ENCODE peak calls at places on chromosomes 1 and 21, in nine cellular contexts. D is transverse colon; U is activated CD8-positive, alpha-beta T cell treated with anti-CD3 and anti-CD28 coated beads for 36 hours; B is HFFc6; K is RWPE1; R is sigmoid colon; X is lower leg skin; M is heart left ventricle; N is endothelial cell. E is an unnamed sample.

GRCh38 chr1:90876098-90876497 is 145.7 kb downstream of the ZNF644 start:
- DNase-seq in D (no peak), U (no peak), B (no peak), K (no peak), R (no peak), X (no peak), M (no peak), N (no peak), E (no peak)

GRCh38 chr1:161020573-161021167 is at the start of gene F11R:
- DNase-seq in D (peak), U (peak), B (no peak), K (peak), R (no peak), X (peak), M (peak), N (peak), E (peak)

GRCh38 chr1:109509176-109510134 is at the start of gene AMIGO1:
- DNase-seq in D (peak), U (peak), B (no peak), K (peak), R (peak), X (no peak), M (peak), N (peak), E (peak)

GRCh38 chr1:212760126-212760823 is 31.3 kb downstream of the NSL1 start:
- DNase-seq in D (peak), U (peak), B (no peak), K (no peak), R (no peak), X (no peak), M (no peak), N (peak), E (no peak)

GRCh38 chr1:197683895-197684553 is 91.3 kb downstream of the DENND1B start:
- DNase-seq in D (no peak), U (no peak), B (no peak), K (peak), R (no peak), X (no peak), M (no peak), N (no peak), E (no peak)

GRCh38 chr21:15441999-15442398 is 287.8 kb upstream of the USP25 start:
- DNase-seq in D (no peak), U (no peak), B (no peak), K (no peak), R (no peak), X (no peak), M (no peak), N (no peak), E (no peak)

GRCh38 chr21:38505654-38506523 is 7.6 kb upstream of the ERG start:
- DNase-seq in D (no peak), U (peak), B (peak), K (peak), R (no peak), X (peak), M (no peak), N (peak), E (no peak)

GRCh38 chr21:25925936-25926335 is 191.2 kb downstream of the GABPA start:
- DNase-seq in D (no peak), U (no peak), B (no peak), K (no peak), R (no peak), X (no peak), M (peak), N (peak), E (no peak)

GRCh38 chr1:229254910-229255541 is 15.9 kb upstream of the RAB4A start:
- DNase-seq in D (no peak), U (peak), B (no peak), K (no peak), R (no peak), X (no peak), M (no peak), N (no peak), E (no peak)

GRCh38 chr1:196685506-196685905 is 33.7 kb downstream of the CFH start:
- DNase-seq in D (no peak), U (no peak), B (no peak), K (no peak), R (no peak), X (no peak), M (no peak), N (no peak), E (no peak)

GRCh38 chr1:225871374-225872074 is 10.7 kb downstream of the TMEM63A start:
- DNase-seq in D (no peak), U (no peak), B (no peak), K (no peak), R (no peak), X (no peak), M (no peak), N (no peak), E (no peak)

GRCh38 chr1:203720253-203720652 is 44.7 kb upstream of the LAX1 start:
- DNase-seq in D (no peak), U (no peak), B (no peak), K (no peak), R (no peak), X (no peak), M (no peak), N (no peak), E (no peak)

GRCh38 chr1:4825841-4826450 is 171.5 kb downstream of the AJAP1 start:
- DNase-seq in D (no peak), U (peak), B (no peak), K (peak), R (no peak), X (no peak), M (no peak), N (peak), E (peak)

GRCh38 chr1:43974443-43975248 is at the start of gene ATP6V0B:
- DNase-seq in D (peak), U (peak), B (peak), K (peak), R (peak), X (peak), M (peak), N (peak), E (peak)

GRCh38 chr1:6357243-6357929 is 36.2 kb downstream of the ACOT7 start:
- DNase-seq in D (peak), U (no peak), B (no peak), K (no peak), R (no peak), X (no peak), M (peak), N (no peak), E (no peak)

GRCh38 chr21:43739648-43740435 is 20.9 kb downstream of the PDXK start:
- DNase-seq in D (no peak), U (no peak), B (no peak), K (peak), R (no peak), X (no peak), M (no peak), N (no peak), E (no peak)

GRCh38 chr1:236338096-236338495 is 56.0 kb upstream of the EDARADD start:
- DNase-seq in D (no peak), U (no peak), B (peak), K (peak), R (no peak), X (no peak), M (no peak), N (no peak), E (no peak)

GRCh38 chr1:44810101-44810761 is 1.9 kb downstream of the BTBD19 start:
- DNase-seq in D (peak), U (peak), B (no peak), K (no peak), R (peak), X (peak), M (peak), N (no peak), E (peak)

GRCh38 chr1:207858806-207859205 is 52.1 kb downstream of the CD34 start:
- DNase-seq in D (no peak), U (no peak), B (no peak), K (no peak), R (no peak), X (no peak), M (no peak), N (no peak), E (no peak)

GRCh38 chr21:16608209-16608830 is 878.5 kb downstream of the USP25 start:
- DNase-seq in D (no peak), U (no peak), B (peak), K (peak), R (no peak), X (no peak), M (no peak), N (no peak), E (no peak)

GRCh38 chr1:179995576-179995975 is 41.0 kb downstream of the CEP350 start:
- DNase-seq in D (no peak), U (no peak), B (no peak), K (no peak), R (no peak), X (no peak), M (no peak), N (no peak), E (no peak)

GRCh38 chr1:194076646-194077045 is 890.2 kb upstream of the B3GALT2 start:
- DNase-seq in D (no peak), U (no peak), B (no peak), K (no peak), R (no peak), X (no peak), M (no peak), N (no peak), E (no peak)

GRCh38 chr1:228906461-228906860 is 171.2 kb downstream of the RHOU start:
- DNase-seq in D (no peak), U (no peak), B (no peak), K (no peak), R (no peak), X (no peak), M (no peak), N (no peak), E (no peak)

GRCh38 chr1:107326823-107327445 is 186.1 kb downstream of the NTNG1 start:
- DNase-seq in D (no peak), U (no peak), B (no peak), K (no peak), R (no peak), X (no peak), M (no peak), N (no peak), E (no peak)

GRCh38 chr1:164605254-164606091 is 46.5 kb downstream of the PBX1 start:
- DNase-seq in D (no peak), U (no peak), B (no peak), K (no peak), R (no peak), X (no peak), M (no peak), N (no peak), E (no peak)

GRCh38 chr1:217717959-217718358 is 86.8 kb downstream of the SPATA17 start:
- DNase-seq in D (no peak), U (no peak), B (no peak), K (no peak), R (no peak), X (no peak), M (no peak), N (no peak), E (no peak)

GRCh38 chr1:217721692-217722091 is 90.5 kb downstream of the SPATA17 start:
- DNase-seq in D (no peak), U (no peak), B (no peak), K (no peak), R (no peak), X (no peak), M (no peak), N (no peak), E (no peak)

GRCh38 chr1:217713223-217713622 is 82.1 kb downstream of the SPATA17 start:
- DNase-seq in D (no peak), U (no peak), B (no peak), K (peak), R (no peak), X (no peak), M (no peak), N (no peak), E (no peak)

GRCh38 chr1:217718873-217719272 is 87.7 kb downstream of the SPATA17 start:
- DNase-seq in D (no peak), U (no peak), B (no peak), K (no peak), R (no peak), X (no peak), M (no peak), N (no peak), E (no peak)
- TF ChIP-seq CTCF in D (no peak), U (no peak), B (no peak), K (no peak), R (no peak), X (no peak), M (no peak), N (peak), E (no peak)

GRCh38 chr1:221855156-221855555 is 113.3 kb upstream of the DUSP10 start:
- DNase-seq in D (no peak), U (no peak), B (no peak), K (no peak), R (no peak), X (no peak), M (no peak), N (no peak), E (no peak)

GRCh38 chr1:221851341-221851740 is 109.5 kb upstream of the DUSP10 start:
- DNase-seq in D (no peak), U (no peak), B (no peak), K (no peak), R (no peak), X (no peak), M (no peak), N (no peak), E (no peak)

GRCh38 chr1:221858758-221859157 is 116.9 kb upstream of the DUSP10 start:
- DNase-seq in D (no peak), U (no peak), B (peak), K (peak), R (no peak), X (peak), M (no peak), N (no peak), E (no peak)

GRCh38 chr1:221850788-221851187 is 108.9 kb upstream of the DUSP10 start:
- DNase-seq in D (no peak), U (no peak), B (no peak), K (no peak), R (no peak), X (no peak), M (no peak), N (no peak), E (no peak)

DNA sequence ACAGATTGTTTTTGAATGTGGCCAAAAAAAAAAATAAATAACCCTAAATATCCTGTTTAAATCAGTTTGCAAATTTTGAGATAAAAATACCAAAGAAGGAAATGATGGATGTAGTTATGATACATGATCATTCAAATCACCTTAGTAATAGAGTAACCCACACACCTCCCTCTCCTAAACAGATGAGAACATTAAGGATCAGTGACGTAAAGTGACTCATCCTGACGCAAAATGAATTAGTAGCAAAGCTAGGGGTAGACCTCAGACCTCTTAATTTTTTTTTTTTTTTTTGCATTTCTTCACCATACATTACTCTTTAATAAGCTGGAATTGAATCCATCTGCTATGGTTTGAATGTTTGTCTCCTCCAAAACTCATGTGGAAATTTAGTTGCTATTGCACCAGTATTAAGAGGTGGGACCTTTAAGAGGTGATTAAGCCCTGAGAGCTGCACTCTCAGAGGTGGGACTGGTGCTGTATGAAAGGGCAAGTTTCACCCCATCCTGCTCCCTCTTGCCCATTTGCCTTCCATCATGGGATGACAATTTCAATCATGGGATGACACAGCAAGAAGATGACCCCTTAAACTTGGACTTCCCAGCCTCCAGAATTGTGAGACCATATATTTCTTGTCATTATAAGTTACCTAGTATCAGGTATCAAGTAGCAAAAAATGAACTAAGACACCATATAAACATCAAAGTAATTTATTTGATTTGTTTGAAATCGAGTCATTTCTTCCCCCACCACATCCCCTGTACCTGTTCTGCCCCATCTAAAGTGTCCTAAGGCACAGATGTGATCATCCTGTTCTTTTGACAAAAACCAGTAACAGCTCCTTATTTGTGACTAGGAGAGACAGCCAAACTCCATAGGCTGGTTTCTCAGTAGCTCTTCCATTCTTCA is 114.6 kb upstream of the DUSP10 start:
- DNase-seq in D (no peak), U (no peak), B (peak), K (peak), R (no peak), X (no peak), M (no peak), N (no peak), E (no peak)
- TF ChIP-seq CTCF in D (no peak), U (no peak), B (peak), K (no peak), R (no peak), X (no peak), M (no peak), N (peak), E (no peak)

DNA sequence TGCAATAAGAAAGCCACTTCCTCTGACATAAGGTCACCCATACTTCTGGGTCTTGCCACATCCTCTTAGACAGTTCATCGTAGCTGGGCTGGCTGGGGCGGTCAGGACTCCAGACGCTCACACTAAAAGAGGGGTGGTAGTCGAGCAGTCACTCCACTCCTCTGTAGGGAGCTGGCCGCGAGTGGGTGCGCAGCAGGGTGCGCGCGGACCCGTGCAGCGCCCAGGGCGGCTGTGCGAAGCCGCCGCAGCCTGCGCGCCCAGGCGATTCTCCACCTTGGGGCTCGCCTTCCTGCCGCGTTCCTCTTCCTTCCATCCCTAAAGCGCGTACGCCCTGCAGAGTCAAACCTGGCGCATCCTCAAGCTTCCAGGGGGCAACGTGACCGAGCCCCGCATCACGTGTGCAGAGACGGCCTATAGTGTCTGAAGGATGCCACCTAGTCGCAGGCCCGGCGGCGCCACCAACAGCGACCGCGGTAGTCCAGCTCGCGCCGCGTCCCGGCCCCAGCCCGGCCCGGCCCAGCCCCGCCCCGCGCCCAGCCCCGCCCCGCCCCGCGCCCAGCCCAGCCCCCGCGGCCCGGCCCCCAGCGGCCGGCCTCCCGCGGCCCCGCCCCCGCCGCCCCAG is 360 bp upstream of the PRDX6 start:
- DNase-seq in D (peak), U (peak), B (peak), K (peak), R (peak), X (peak), M (peak), N (peak), E (peak)
- TF ChIP-seq CTCF in D (no peak), U (no peak), B (no peak), K (no peak), R (no peak), X (no peak), M (no peak), N (no peak), E (no peak)

GRCh38 chr1:205229399-205229861 is 1.7 kb downstream of the TMCC2 start:
- DNase-seq in D (peak), U (peak), B (peak), K (peak), R (peak), X (no peak), M (peak), N (peak), E (peak)
- TF ChIP-seq CTCF in D (no peak), U (no peak), B (no peak), K (peak), R (peak), X (no peak), M (peak), N (no peak), E (no peak)

DNA sequence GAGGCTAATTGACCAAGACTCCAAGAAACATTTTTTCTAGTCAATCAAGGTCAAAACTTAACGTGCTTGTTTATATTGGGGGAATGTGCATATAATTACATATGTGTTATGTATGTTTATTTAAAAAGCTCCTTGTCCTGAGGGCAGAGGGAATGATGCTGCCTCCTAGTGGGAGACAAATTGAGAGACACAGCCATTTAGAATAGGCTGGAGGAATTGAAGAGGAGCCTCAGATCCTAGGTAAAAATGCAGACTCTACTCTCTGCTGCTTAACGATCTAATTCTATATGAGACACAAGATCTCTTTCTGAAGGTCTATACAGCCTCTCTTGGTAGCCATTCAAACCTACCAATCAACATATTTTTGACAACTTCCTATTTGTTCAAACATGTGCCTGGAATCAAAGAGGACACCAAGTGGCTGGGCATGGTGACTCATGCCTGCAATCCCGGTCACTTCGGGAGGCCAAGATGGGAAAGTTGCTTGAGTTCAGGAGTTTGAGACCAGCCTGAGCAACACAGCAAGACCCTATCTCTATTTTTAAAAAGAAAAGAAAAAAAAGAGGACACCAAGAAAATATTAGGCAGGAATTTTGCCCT is 136.6 kb upstream of the ZNF648 start:
- DNase-seq in D (no peak), U (no peak), B (peak), K (no peak), R (no peak), X (no peak), M (no peak), N (no peak), E (no peak)
- TF ChIP-seq CTCF in D (no peak), U (no peak), B (peak), K (no peak), R (no peak), X (no peak), M (peak), N (no peak), E (no peak)

DNA sequence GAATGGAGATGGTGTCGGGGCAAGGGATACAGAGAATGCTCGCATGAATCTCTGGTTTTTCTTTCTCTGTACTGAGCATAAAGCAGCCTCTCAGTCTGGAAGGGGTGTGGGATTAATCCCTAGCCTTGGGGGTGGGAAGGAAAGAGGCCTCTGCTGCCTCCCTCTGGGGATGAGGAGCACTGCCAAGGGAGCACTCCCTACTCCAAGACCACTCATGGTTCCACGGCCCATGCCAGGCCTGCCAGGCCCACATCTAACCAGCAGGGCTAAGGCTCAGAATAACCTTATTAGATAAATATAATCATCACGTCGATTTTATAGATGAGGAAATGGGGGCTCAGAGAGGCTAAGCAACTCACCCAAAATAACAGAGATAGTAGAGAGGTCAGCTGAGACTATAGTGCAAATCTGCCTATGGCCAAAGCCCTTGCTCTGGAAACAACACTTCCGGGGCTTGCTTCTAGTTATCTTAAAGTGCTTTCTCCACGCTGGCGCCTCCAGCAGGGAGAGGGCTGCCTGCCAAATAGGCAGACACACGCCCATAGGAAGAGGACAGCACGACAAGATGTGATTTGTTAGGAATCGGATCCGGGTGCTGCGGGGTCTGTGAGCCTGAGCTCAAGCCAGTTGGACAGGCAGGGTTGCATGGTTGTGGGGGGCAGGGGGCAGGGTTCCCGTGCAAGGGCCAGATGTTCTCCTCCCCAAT is 522 bp downstream of the TEX35 start:
- DNase-seq in D (peak), U (no peak), B (no peak), K (no peak), R (peak), X (no peak), M (no peak), N (no peak), E (no peak)
- TF ChIP-seq CTCF in D (no peak), U (no peak), B (peak), K (no peak), R (no peak), X (no peak), M (peak), N (no peak), E (no peak)

GRCh38 chr1:85581802-85582686 is 1.5 kb downstream of the CCN1 start:
- DNase-seq in D (peak), U (no peak), B (peak), K (peak), R (peak), X (no peak), M (peak), N (peak), E (peak)
- TF ChIP-seq CTCF in D (peak), U (no peak), B (peak), K (peak), R (peak), X (no peak), M (peak), N (no peak), E (no peak)

GRCh38 chr1:54489627-54490240 is 58.3 kb upstream of the ACOT11 start:
- DNase-seq in D (no peak), U (no peak), B (no peak), K (no peak), R (no peak), X (no peak), M (peak), N (no peak), E (no peak)
- TF ChIP-seq CTCF in D (peak), U (peak), B (peak), K (peak), R (no peak), X (no peak), M (no peak), N (peak), E (no peak)

E was measured in lung.